ENCODE peak calls at places on chromosome 11, in seven cellular contexts. V, I, H, G, O, C and J are unnamed samples.

GRCh38 chr11:62774407-62774806 is 3.2 kb downstream of the TAF6L start:
- DNase-seq in I (no peak), O (peak; percentile 40), G (no peak), C (no peak), H (no peak), V (no peak), J (no peak)

GRCh38 chr11:35227551-35228341 is 88.8 kb downstream of the CD44 start:
- DNase-seq in H (no peak), I (no peak), V (peak; percentile 37), O (no peak), G (no peak), C (no peak), J (no peak)

GRCh38 chr11:73372371-73372993 is 3.7 kb upstream of the RELT start:
- DNase-seq in C (no peak), G (peak; percentile 38), V (peak; percentile 23), H (no peak), O (no peak), I (no peak), J (no peak)

GRCh38 chr11:89625171-89625570 is 84.9 kb upstream of the TRIM77 start:
- DNase-seq in H (no peak), V (no peak), I (no peak), O (no peak), G (no peak), C (no peak), J (no peak)

GRCh38 chr11:6626971-6627761 is 7.9 kb upstream of the TPP1 start:
- DNase-seq in H (no peak), C (no peak), I (no peak), O (peak; percentile 45), G (no peak), V (no peak), J (no peak)

GRCh38 chr11:34613462-34614183 is 7.3 kb upstream of the EHF start:
- DNase-seq in I (no peak), O (no peak), V (no peak), G (no peak), H (no peak), C (no peak), J (no peak)

GRCh38 chr11:33703234-33703633 is 2.6 kb upstream of the C11orf91 start:
- DNase-seq in G (peak; percentile 55), O (no peak), H (no peak), C (no peak), I (no peak), V (no peak), J (no peak)

GRCh38 chr11:70029115-70029830 is 48.8 kb upstream of the ANO1 start:
- DNase-seq in H (no peak), V (no peak), C (no peak), I (no peak), O (no peak), G (no peak), J (no peak)

GRCh38 chr11:114163830-114164401 is 104.4 kb downstream of the ZBTB16 start:
- DNase-seq in G (peak; percentile 75), C (no peak), O (no peak), V (peak; percentile 92), I (no peak), H (peak; percentile 95), J (peak; percentile 83)

GRCh38 chr11:3020011-3020410 is 27.9 kb upstream of the NAP1L4 start:
- DNase-seq in C (no peak), I (no peak), V (no peak), G (no peak), O (no peak), H (no peak), J (no peak)

GRCh38 chr11:28011813-28012212 is 96.1 kb downstream of the KIF18A start:
- DNase-seq in I (no peak), C (no peak), O (no peak), V (no peak), H (no peak), G (no peak), J (no peak)

GRCh38 chr11:100830295-100830694 is 143.2 kb downstream of the ARHGAP42 start:
- DNase-seq in C (peak; percentile 41), I (no peak), H (no peak), V (no peak), G (no peak), O (no peak), J (no peak)

GRCh38 chr11:78200553-78200952 is 11.8 kb downstream of the USP35 start:
- DNase-seq in C (no peak), G (no peak), H (no peak), O (no peak), I (no peak), V (no peak), J (no peak)

GRCh38 chr11:36509265-36509664 is 807 bp downstream of the TRAF6 start:
- DNase-seq in H (no peak), C (no peak), I (peak; percentile 15), V (no peak), G (peak; percentile 52), O (no peak), J (no peak)

GRCh38 chr11:16846305-16846704 is 107.9 kb downstream of the C11orf58 start:
- DNase-seq in O (no peak), C (no peak), G (peak; percentile 16), I (no peak), H (no peak), V (peak; percentile 76), J (no peak)

GRCh38 chr11:17905477-17905876 is 107.4 kb downstream of the SERGEF start:
- DNase-seq in O (no peak), I (no peak), C (no peak), H (no peak), V (no peak), G (no peak), J (no peak)

GRCh38 chr11:1054143-1055108 is 17.9 kb upstream of the MUC6 start:
- DNase-seq in C (peak; percentile 66), G (no peak), H (peak; percentile 59), V (no peak), O (peak; percentile 91), I (no peak), J (peak; percentile 81)

GRCh38 chr11:125287467-125288232 is 123.1 kb downstream of the PKNOX2 start:
- DNase-seq in O (no peak), G (peak; percentile 16), V (no peak), H (peak; percentile 79), C (no peak), I (no peak), J (no peak)

GRCh38 chr11:63756919-63757761 is 11.4 kb downstream of the ZFTA start:
- DNase-seq in I (no peak), O (no peak), G (no peak), V (no peak), C (no peak), H (no peak), J (no peak)

GRCh38 chr11:61935861-61936260 is 14.3 kb upstream of the BEST1 start:
- DNase-seq in I (no peak), V (no peak), H (no peak), O (no peak), C (no peak), G (no peak), J (no peak)

GRCh38 chr11:64583296-64584262 is 7.4 kb upstream of the SLC22A12 start:
- DNase-seq in H (peak; percentile 50), V (no peak), I (no peak), C (no peak), O (peak; percentile 27), G (peak; percentile 27), J (no peak)

GRCh38 chr11:16154715-16155396 is 201.5 kb downstream of the SOX6 start:
- DNase-seq in H (no peak), I (no peak), O (no peak), G (peak; percentile 17), C (peak; percentile 33), V (peak; percentile 30), J (no peak)

GRCh38 chr11:45052361-45052760 is 94.1 kb upstream of the PRDM11 start:
- DNase-seq in V (no peak), I (no peak), G (no peak), H (no peak), C (no peak), O (no peak), J (no peak)

GRCh38 chr11:70532066-70532440 is 133.7 kb downstream of the CTTN start:
- DNase-seq in V (no peak), I (no peak), G (no peak), C (no peak), O (no peak), H (no peak), J (no peak)

GRCh38 chr11:114058026-114058706 is 1.3 kb upstream of the ZBTB16 start:
- DNase-seq in I (peak; percentile 27), C (no peak), O (no peak), H (peak; percentile 84), G (peak; percentile 74), V (peak; percentile 65), J (no peak)

GRCh38 chr11:117970400-117971024 is 15.7 kb upstream of the IL10RA start:
- DNase-seq in G (no peak), I (no peak), H (no peak), V (no peak), O (no peak), C (no peak), J (no peak)

GRCh38 chr11:34492806-34493414 is 20.7 kb downstream of the ELF5 start:
- DNase-seq in C (peak; percentile 74), H (no peak), I (peak; percentile 60), O (no peak), V (peak; percentile 58), G (peak; percentile 76), J (peak; percentile 44)

GRCh38 chr11:13291794-13292193 is 14.2 kb downstream of the BMAL1 start:
- DNase-seq in H (no peak), V (peak; percentile 22), G (no peak), I (no peak), O (no peak), C (no peak), J (no peak)

GRCh38 chr11:119193626-119194025 is 8.4 kb downstream of the NHERF4 start:
- DNase-seq in G (no peak), C (no peak), I (no peak), V (no peak), O (no peak), H (no peak), J (no peak)

GRCh38 chr11:79081441-79082124 is 359.2 kb downstream of the TENM4 start:
- DNase-seq in O (no peak), V (no peak), G (peak; percentile 59), I (no peak), C (no peak), H (no peak), J (no peak)